ENCODE peak calls at places on chromosome 19, in eight cellular contexts. One of them, this sample, is unnamed.

GRCh38 chr19:17510220-17510993 is 1.0 kb upstream of the PGLS start:
- DNase-seq in breast epithelium: no peak
- DNase-seq in upper lobe of left lung: no peak
- DNase-seq in transverse colon: no peak
- DNase-seq in spleen: peak
- DNase-seq in stomach: no peak
- DNase-seq in HCT116: no peak
- DNase-seq in K562: no peak
- DNase-seq in this sample: no peak

GRCh38 chr19:40521276-40521675 is 54.5 kb downstream of the SPTBN4 start:
- DNase-seq in breast epithelium: no peak
- DNase-seq in upper lobe of left lung: no peak
- DNase-seq in transverse colon: no peak
- DNase-seq in spleen: no peak
- DNase-seq in stomach: no peak
- DNase-seq in HCT116: no peak
- DNase-seq in K562: no peak
- DNase-seq in this sample: no peak

GRCh38 chr19:14142262-14143190 is 6.1 kb upstream of the ASF1B start:
- DNase-seq in breast epithelium: no peak
- DNase-seq in upper lobe of left lung: no peak
- DNase-seq in transverse colon: no peak
- DNase-seq in spleen: no peak
- DNase-seq in stomach: no peak
- DNase-seq in HCT116: no peak
- DNase-seq in K562: no peak
- DNase-seq in this sample: no peak

GRCh38 chr19:801030-801860 is 4.0 kb downstream of the PTBP1 start:
- DNase-seq in breast epithelium: no peak
- DNase-seq in upper lobe of left lung: peak
- DNase-seq in transverse colon: peak
- DNase-seq in spleen: no peak
- DNase-seq in stomach: peak
- DNase-seq in HCT116: no peak
- DNase-seq in K562: peak
- DNase-seq in this sample: no peak

GRCh38 chr19:30682576-30683536 is 310.7 kb downstream of the ZNF536 start:
- DNase-seq in breast epithelium: peak
- DNase-seq in upper lobe of left lung: peak
- DNase-seq in transverse colon: peak
- DNase-seq in spleen: peak
- DNase-seq in stomach: peak
- DNase-seq in HCT116: peak
- DNase-seq in K562: peak
- DNase-seq in this sample: no peak

GRCh38 chr19:51810228-51810627 is 15.3 kb downstream of the FPR3 start:
- DNase-seq in breast epithelium: no peak
- DNase-seq in upper lobe of left lung: no peak
- DNase-seq in transverse colon: no peak
- DNase-seq in spleen: no peak
- DNase-seq in stomach: no peak
- DNase-seq in HCT116: no peak
- DNase-seq in K562: no peak
- DNase-seq in this sample: no peak

GRCh38 chr19:45340232-45340898 is at the start of gene KLC3:
- DNase-seq in breast epithelium: no peak
- DNase-seq in upper lobe of left lung: peak
- DNase-seq in transverse colon: peak
- DNase-seq in spleen: peak
- DNase-seq in stomach: peak
- DNase-seq in HCT116: peak
- DNase-seq in K562: peak
- DNase-seq in this sample: no peak

GRCh38 chr19:1027020-1027952 is 878 bp downstream of the CNN2 start:
- DNase-seq in breast epithelium: no peak
- DNase-seq in upper lobe of left lung: no peak
- DNase-seq in transverse colon: no peak
- DNase-seq in spleen: peak
- DNase-seq in stomach: no peak
- DNase-seq in HCT116: no peak
- DNase-seq in K562: no peak
- DNase-seq in this sample: no peak

GRCh38 chr19:12789098-12789903 is 2.0 kb upstream of the JUNB start:
- DNase-seq in breast epithelium: no peak
- DNase-seq in upper lobe of left lung: no peak
- DNase-seq in transverse colon: no peak
- DNase-seq in spleen: no peak
- DNase-seq in stomach: no peak
- DNase-seq in HCT116: no peak
- DNase-seq in K562: no peak
- DNase-seq in this sample: no peak

GRCh38 chr19:40771101-40771539 is 4.2 kb upstream of the MIA start:
- DNase-seq in breast epithelium: no peak
- DNase-seq in upper lobe of left lung: no peak
- DNase-seq in transverse colon: no peak
- DNase-seq in spleen: no peak
- DNase-seq in stomach: no peak
- DNase-seq in HCT116: no peak
- DNase-seq in K562: no peak
- DNase-seq in this sample: no peak

GRCh38 chr19:2170219-2170618 is 6.5 kb downstream of the DOT1L start:
- DNase-seq in breast epithelium: no peak
- DNase-seq in upper lobe of left lung: no peak
- DNase-seq in transverse colon: no peak
- DNase-seq in spleen: peak
- DNase-seq in stomach: no peak
- DNase-seq in HCT116: no peak
- DNase-seq in K562: no peak
- DNase-seq in this sample: no peak

GRCh38 chr19:35154535-35155406 is at the start of gene FXYD5:
- DNase-seq in breast epithelium: no peak
- DNase-seq in upper lobe of left lung: peak
- DNase-seq in transverse colon: peak
- DNase-seq in spleen: peak
- DNase-seq in stomach: peak
- DNase-seq in HCT116: no peak
- DNase-seq in K562: peak
- DNase-seq in this sample: peak

GRCh38 chr19:20478936-20479335 is 86.6 kb downstream of the ZNF737 start:
- DNase-seq in breast epithelium: no peak
- DNase-seq in upper lobe of left lung: no peak
- DNase-seq in transverse colon: no peak
- DNase-seq in spleen: no peak
- DNase-seq in stomach: no peak
- DNase-seq in HCT116: no peak
- DNase-seq in K562: no peak
- DNase-seq in this sample: no peak
- TF ChIP-seq CTCF in breast epithelium: no peak
- TF ChIP-seq CTCF in upper lobe of left lung: no peak
- TF ChIP-seq CTCF in transverse colon: no peak
- TF ChIP-seq CTCF in spleen: no peak
- TF ChIP-seq CTCF in stomach: no peak
- TF ChIP-seq CTCF in HCT116: no peak
- TF ChIP-seq CTCF in K562: no peak
- TF ChIP-seq CTCF in this sample: no peak

GRCh38 chr19:49803529-49803856 is 9.6 kb downstream of the FUZ start:
- DNase-seq in breast epithelium: no peak
- DNase-seq in upper lobe of left lung: no peak
- DNase-seq in transverse colon: no peak
- DNase-seq in spleen: no peak
- DNase-seq in stomach: no peak
- DNase-seq in HCT116: no peak
- DNase-seq in K562: no peak
- DNase-seq in this sample: no peak

GRCh38 chr19:49802836-49803528 is 10.1 kb downstream of the FUZ start:
- DNase-seq in breast epithelium: no peak
- DNase-seq in upper lobe of left lung: no peak
- DNase-seq in transverse colon: no peak
- DNase-seq in spleen: no peak
- DNase-seq in stomach: no peak
- DNase-seq in HCT116: no peak
- DNase-seq in K562: no peak
- DNase-seq in this sample: no peak

GRCh38 chr19:49801401-49801888 is 11.6 kb downstream of the FUZ start:
- DNase-seq in breast epithelium: no peak
- DNase-seq in upper lobe of left lung: no peak
- DNase-seq in transverse colon: no peak
- DNase-seq in spleen: no peak
- DNase-seq in stomach: no peak
- DNase-seq in HCT116: no peak
- DNase-seq in K562: no peak
- DNase-seq in this sample: no peak

GRCh38 chr19:49800771-49801170 is 12.3 kb downstream of the FUZ start:
- DNase-seq in breast epithelium: no peak
- DNase-seq in upper lobe of left lung: no peak
- DNase-seq in transverse colon: no peak
- DNase-seq in spleen: no peak
- DNase-seq in stomach: no peak
- DNase-seq in HCT116: no peak
- DNase-seq in K562: no peak
- DNase-seq in this sample: no peak

GRCh38 chr19:49801966-49802661 is 11.0 kb downstream of the FUZ start:
- DNase-seq in breast epithelium: peak
- DNase-seq in upper lobe of left lung: peak
- DNase-seq in transverse colon: peak
- DNase-seq in spleen: no peak
- DNase-seq in stomach: peak
- DNase-seq in HCT116: no peak
- DNase-seq in K562: peak
- DNase-seq in this sample: peak
- TF ChIP-seq POLR2AphosphoS5 in breast epithelium: peak
- TF ChIP-seq POLR2AphosphoS5 in upper lobe of left lung: no peak
- TF ChIP-seq POLR2AphosphoS5 in transverse colon: peak
- TF ChIP-seq POLR2AphosphoS5 in spleen: no peak
- TF ChIP-seq POLR2AphosphoS5 in stomach: peak
- TF ChIP-seq POLR2AphosphoS5 in HCT116: no peak
- TF ChIP-seq POLR2AphosphoS5 in K562: no peak
- TF ChIP-seq POLR2AphosphoS5 in this sample: no peak

DNA sequence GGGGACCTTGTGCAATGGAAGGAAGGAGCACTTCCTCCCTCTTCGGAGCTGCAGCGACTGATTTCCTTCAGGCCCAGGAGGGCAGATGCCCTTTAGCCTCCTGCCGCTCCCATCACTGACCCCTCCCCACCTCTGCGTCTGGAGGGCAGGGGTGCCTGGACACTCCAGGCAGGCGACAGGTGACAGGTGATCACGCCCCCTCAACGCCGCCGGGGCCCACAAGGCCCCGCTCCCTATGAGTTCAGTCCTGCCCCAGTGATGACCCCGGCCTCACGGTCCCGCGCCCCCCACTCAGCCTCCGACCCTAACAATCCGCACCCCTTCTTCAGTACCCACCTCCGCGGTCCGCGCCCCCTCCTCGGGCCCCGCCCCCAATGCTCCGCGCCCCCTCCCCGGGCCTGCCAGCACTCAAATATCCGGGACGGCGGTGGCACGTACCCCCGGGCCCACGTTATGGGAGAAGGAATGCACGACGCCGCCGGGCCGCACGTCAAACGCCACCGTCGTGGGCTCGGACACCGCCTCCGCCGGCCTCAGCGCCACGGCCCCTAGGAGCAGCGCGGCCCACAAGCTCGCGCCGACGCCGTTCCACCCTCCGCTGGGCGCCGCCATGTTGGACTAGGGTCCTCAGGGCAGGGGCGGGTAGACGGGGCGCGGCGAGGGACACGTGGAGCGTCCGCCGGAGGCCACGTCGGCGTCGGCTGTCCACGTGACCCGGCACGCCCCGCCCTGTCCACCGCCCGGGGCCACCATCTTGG is at the start of gene MYDGF:
- DNase-seq in breast epithelium: peak
- DNase-seq in upper lobe of left lung: peak
- DNase-seq in transverse colon: peak
- DNase-seq in spleen: peak
- DNase-seq in stomach: peak
- DNase-seq in HCT116: peak
- DNase-seq in K562: peak
- DNase-seq in this sample: peak
- TF ChIP-seq POLR2A in breast epithelium: no peak
- TF ChIP-seq POLR2A in upper lobe of left lung: peak
- TF ChIP-seq POLR2A in transverse colon: peak
- TF ChIP-seq POLR2A in spleen: no peak
- TF ChIP-seq POLR2A in stomach: no peak
- TF ChIP-seq POLR2A in HCT116: peak
- TF ChIP-seq POLR2A in K562: peak
- TF ChIP-seq POLR2A in this sample: no peak

GRCh38 chr19:52981329-52981728 is 18.6 kb upstream of the ZNF816 start:
- DNase-seq in breast epithelium: no peak
- DNase-seq in upper lobe of left lung: no peak
- DNase-seq in transverse colon: no peak
- DNase-seq in spleen: no peak
- DNase-seq in stomach: no peak
- DNase-seq in HCT116: no peak
- DNase-seq in K562: no peak
- DNase-seq in this sample: no peak
- TF ChIP-seq CTCF in breast epithelium: no peak
- TF ChIP-seq CTCF in upper lobe of left lung: no peak
- TF ChIP-seq CTCF in transverse colon: no peak
- TF ChIP-seq CTCF in spleen: no peak
- TF ChIP-seq CTCF in stomach: no peak
- TF ChIP-seq CTCF in HCT116: no peak
- TF ChIP-seq CTCF in K562: no peak
- TF ChIP-seq CTCF in this sample: no peak

DNA sequence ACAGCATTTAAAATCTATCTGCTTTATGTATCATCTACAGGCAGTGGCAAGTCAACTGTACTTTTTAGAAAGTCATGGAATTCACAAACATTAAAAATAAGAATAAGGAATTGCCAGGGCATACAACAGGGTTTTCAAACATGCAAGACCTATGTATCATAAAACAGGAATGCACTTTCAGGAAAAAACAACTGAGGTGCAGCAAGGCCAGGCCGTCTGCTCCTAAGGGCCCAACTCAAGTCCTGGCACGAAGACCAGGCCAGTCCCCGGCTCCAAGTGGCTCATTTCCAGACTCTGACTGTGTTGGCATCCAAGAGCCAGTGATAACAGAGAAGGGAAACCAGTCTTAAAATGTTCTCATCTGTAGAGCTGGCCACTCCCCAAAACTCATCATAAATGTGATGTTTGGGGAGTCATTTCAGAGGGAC is 7.1 kb downstream of the RFX2 start:
- DNase-seq in breast epithelium: peak
- DNase-seq in upper lobe of left lung: peak
- DNase-seq in transverse colon: peak
- DNase-seq in spleen: no peak
- DNase-seq in stomach: peak
- DNase-seq in HCT116: no peak
- DNase-seq in K562: no peak
- DNase-seq in this sample: no peak
- TF ChIP-seq POLR2AphosphoS5 in breast epithelium: no peak
- TF ChIP-seq POLR2AphosphoS5 in upper lobe of left lung: peak
- TF ChIP-seq POLR2AphosphoS5 in transverse colon: peak
- TF ChIP-seq POLR2AphosphoS5 in spleen: peak
- TF ChIP-seq POLR2AphosphoS5 in stomach: no peak
- TF ChIP-seq POLR2AphosphoS5 in HCT116: no peak
- TF ChIP-seq POLR2AphosphoS5 in K562: no peak
- TF ChIP-seq POLR2AphosphoS5 in this sample: no peak

GRCh38 chr19:58499021-58499927 is 12.5 kb downstream of the SLC27A5 start:
- DNase-seq in breast epithelium: peak
- DNase-seq in upper lobe of left lung: peak
- DNase-seq in transverse colon: peak
- DNase-seq in spleen: peak
- DNase-seq in stomach: peak
- DNase-seq in HCT116: peak
- DNase-seq in K562: peak
- DNase-seq in this sample: peak
- TF ChIP-seq POLR2A in breast epithelium: peak
- TF ChIP-seq POLR2A in upper lobe of left lung: no peak
- TF ChIP-seq POLR2A in transverse colon: peak
- TF ChIP-seq POLR2A in spleen: no peak
- TF ChIP-seq POLR2A in stomach: no peak
- TF ChIP-seq POLR2A in HCT116: peak
- TF ChIP-seq POLR2A in K562: peak
- TF ChIP-seq POLR2A in this sample: no peak

GRCh38 chr19:42062381-42062780 is 7.6 kb downstream of the GRIK5 start:
- DNase-seq in breast epithelium: no peak
- DNase-seq in upper lobe of left lung: no peak
- DNase-seq in transverse colon: no peak
- DNase-seq in spleen: no peak
- DNase-seq in stomach: no peak
- DNase-seq in HCT116: no peak
- DNase-seq in K562: no peak
- DNase-seq in this sample: no peak
- TF ChIP-seq CTCF in breast epithelium: no peak
- TF ChIP-seq CTCF in upper lobe of left lung: no peak
- TF ChIP-seq CTCF in transverse colon: no peak
- TF ChIP-seq CTCF in spleen: no peak
- TF ChIP-seq CTCF in stomach: no peak
- TF ChIP-seq CTCF in HCT116: no peak
- TF ChIP-seq CTCF in K562: no peak
- TF ChIP-seq CTCF in this sample: no peak